ENCODE peak calls at places on chromosomes 3 and 15, in six cellular contexts. Y, J, U, Q, G and C are unnamed samples.
A peak's percentile ranks its signal among the peaks of the same experiment; 100 is the strongest.

GRCh38 chr15:60523056-60523455 is 44.1 kb upstream of the ICE2 start:
- DNase-seq in Y (peak; percentile 61), J (no peak), U (peak; percentile 10), Q (peak; percentile 69), G (no peak), C (no peak)

GRCh38 chr15:86691091-86691490 is 611.4 kb downstream of the AGBL1 start:
- DNase-seq in Y (peak; percentile 3), J (no peak), U (no peak), Q (no peak), G (no peak), C (peak; percentile 46)

GRCh38 chr3:55658297-55659022 is 171.4 kb upstream of the WNT5A start:
- DNase-seq in Y (no peak), J (no peak), U (no peak), Q (no peak), G (no peak), C (no peak)

GRCh38 chr3:157789162-157789561 is 285.9 kb upstream of the VEPH1 start:
- DNase-seq in Y (no peak), J (no peak), U (peak; percentile 80), Q (no peak), G (no peak), C (no peak)

GRCh38 chr3:142975316-142975995 is 12.0 kb upstream of the PAQR9 start:
- DNase-seq in Y (no peak), J (no peak), U (no peak), Q (no peak), G (no peak), C (no peak)

GRCh38 chr3:137946341-137946973 is 63.5 kb upstream of the CLDN18 start:
- DNase-seq in Y (peak; percentile 54), J (peak; percentile 48), U (peak; percentile 73), Q (peak; percentile 77), G (peak; percentile 24), C (peak; percentile 68)

GRCh38 chr15:57662091-57662744 is 44.3 kb upstream of the POLR2M start:
- DNase-seq in Y (no peak), J (no peak), U (no peak), Q (no peak), G (no peak), C (no peak)

GRCh38 chr3:127670761-127671522 is 1.8 kb upstream of the ABTB1 start:
- DNase-seq in Y (no peak), J (no peak), U (no peak), Q (no peak), G (no peak), C (no peak)

GRCh38 chr3:71005797-71006321 is 577.7 kb downstream of the FOXP1 start:
- DNase-seq in Y (no peak), J (no peak), U (no peak), Q (no peak), G (no peak), C (no peak)

GRCh38 chr3:140170612-140171011 is 235.6 kb downstream of the CLSTN2 start:
- DNase-seq in Y (peak; percentile 15), J (no peak), U (peak; percentile 51), Q (no peak), G (no peak), C (no peak)

GRCh38 chr3:8741581-8742355 is 8.2 kb downstream of the CAV3 start:
- DNase-seq in Y (peak; percentile 91), J (no peak), U (peak; percentile 91), Q (peak; percentile 92), G (no peak), C (no peak)